ENCODE peak calls at places on chromosomes 2 and 18, in nine cellular contexts. S is NB4, K is sigmoid colon, F is HepG2, C is Peyer's patch, P is K562, Z is ovary, T is H54, Y is transverse colon. O is an unnamed sample.

GRCh38 chr2:11622611-11623010 is 47.4 kb downstream of the NTSR2 start:
- DNase-seq in S (no peak), K (no peak), F (no peak), C (no peak), P (no peak), Z (no peak), T (no peak), Y (no peak), O (no peak)

GRCh38 chr18:58392336-58393000 is 236.4 kb downstream of the ALPK2 start:
- DNase-seq in S (no peak), K (no peak), F (no peak), C (no peak), P (no peak), Z (no peak), T (no peak), Y (no peak), O (no peak)

GRCh38 chr2:232335859-232336215 is 42.7 kb upstream of the ALPP start:
- DNase-seq in S (no peak), K (peak; percentile 38), F (no peak), C (no peak), P (no peak), Z (peak; percentile 5), T (no peak), Y (peak; percentile 4), O (peak; percentile 5)

GRCh38 chr18:8681196-8681595 is 24.2 kb upstream of the MTCL1 start:
- DNase-seq in S (no peak), K (no peak), F (no peak), C (no peak), P (no peak), Z (no peak), T (no peak), Y (no peak), O (peak; percentile 1)

GRCh38 chr2:129806317-129806716 is 173.1 kb upstream of the RAB6C start:
- DNase-seq in S (no peak), K (no peak), F (no peak), C (no peak), P (no peak), Z (no peak), T (no peak), Y (no peak), O (no peak)

GRCh38 chr2:63257473-63257872 is 206.8 kb downstream of the OTX1 start:
- DNase-seq in S (peak; percentile 1), K (no peak), F (no peak), C (no peak), P (no peak), Z (no peak), T (no peak), Y (no peak), O (no peak)

GRCh38 chr2:29130295-29130694 is 15.1 kb downstream of the CLIP4 start:
- DNase-seq in S (peak; percentile 76), K (no peak), F (peak; percentile 35), C (no peak), P (no peak), Z (peak; percentile 15), T (no peak), Y (no peak), O (no peak)

GRCh38 chr18:9038277-9038871 is 64.1 kb upstream of the NDUFV2 start:
- DNase-seq in S (no peak), K (no peak), F (no peak), C (no peak), P (no peak), Z (no peak), T (no peak), Y (no peak), O (no peak)

GRCh38 chr2:223967981-223968380 is 10.7 kb downstream of the MRPL44 start:
- DNase-seq in S (no peak), K (no peak), F (no peak), C (no peak), P (no peak), Z (no peak), T (no peak), Y (no peak), O (no peak)

GRCh38 chr2:122251153-122251552 is 495.7 kb downstream of the TSN start:
- DNase-seq in S (no peak), K (no peak), F (no peak), C (no peak), P (no peak), Z (no peak), T (no peak), Y (no peak), O (no peak)

GRCh38 chr2:86193901-86194567 is 1.2 kb downstream of the IMMT start:
- DNase-seq in S (peak; percentile 37), K (no peak), F (peak; percentile 54), C (no peak), P (no peak), Z (no peak), T (no peak), Y (no peak), O (no peak)

GRCh38 chr18:50111398-50111797 is 83.5 kb downstream of the MYO5B start:
- DNase-seq in S (no peak), K (no peak), F (no peak), C (no peak), P (no peak), Z (no peak), T (no peak), Y (no peak), O (no peak)

GRCh38 chr2:136112949-136113766 is 4.8 kb downstream of the CXCR4 start:
- DNase-seq in S (peak; percentile 96), K (no peak), F (no peak), C (no peak), P (no peak), Z (no peak), T (no peak), Y (no peak), O (peak; percentile 10)

GRCh38 chr2:195498176-195498575 is 158.8 kb upstream of the SLC39A10 start:
- DNase-seq in S (peak; percentile 65), K (no peak), F (peak; percentile 50), C (peak; percentile 80), P (no peak), Z (no peak), T (no peak), Y (peak; percentile 57), O (peak; percentile 45)

GRCh38 chr18:44725300-44726096 is 44.8 kb downstream of the SETBP1 start:
- DNase-seq in S (peak; percentile 44), K (peak; percentile 76), F (no peak), C (peak; percentile 76), P (peak; percentile 59), Z (peak; percentile 53), T (no peak), Y (peak; percentile 56), O (peak; percentile 31)

GRCh38 chr2:131126436-131126835 is 21.3 kb downstream of the PLEKHB2 start:
- DNase-seq in S (no peak), K (no peak), F (no peak), C (no peak), P (no peak), Z (no peak), T (no peak), Y (no peak), O (no peak)

GRCh38 chr2:202871161-202872141 is at the start of gene ICA1L:
- DNase-seq in S (peak; percentile 88), K (peak; percentile 79), F (peak; percentile 32), C (peak; percentile 49), P (peak; percentile 68), Z (peak; percentile 75), T (peak; percentile 72), Y (peak; percentile 56), O (peak; percentile 81)

GRCh38 chr18:79714531-79715240 is 35.1 kb downstream of the CTDP1 start:
- DNase-seq in S (no peak), K (no peak), F (no peak), C (no peak), P (no peak), Z (no peak), T (no peak), Y (no peak), O (no peak)
- TF ChIP-seq POLR2A in S (no peak), K (no peak), F (no peak), C (no peak), P (no peak), Z (no peak), T (no peak), Y (no peak), O (no peak)

DNA sequence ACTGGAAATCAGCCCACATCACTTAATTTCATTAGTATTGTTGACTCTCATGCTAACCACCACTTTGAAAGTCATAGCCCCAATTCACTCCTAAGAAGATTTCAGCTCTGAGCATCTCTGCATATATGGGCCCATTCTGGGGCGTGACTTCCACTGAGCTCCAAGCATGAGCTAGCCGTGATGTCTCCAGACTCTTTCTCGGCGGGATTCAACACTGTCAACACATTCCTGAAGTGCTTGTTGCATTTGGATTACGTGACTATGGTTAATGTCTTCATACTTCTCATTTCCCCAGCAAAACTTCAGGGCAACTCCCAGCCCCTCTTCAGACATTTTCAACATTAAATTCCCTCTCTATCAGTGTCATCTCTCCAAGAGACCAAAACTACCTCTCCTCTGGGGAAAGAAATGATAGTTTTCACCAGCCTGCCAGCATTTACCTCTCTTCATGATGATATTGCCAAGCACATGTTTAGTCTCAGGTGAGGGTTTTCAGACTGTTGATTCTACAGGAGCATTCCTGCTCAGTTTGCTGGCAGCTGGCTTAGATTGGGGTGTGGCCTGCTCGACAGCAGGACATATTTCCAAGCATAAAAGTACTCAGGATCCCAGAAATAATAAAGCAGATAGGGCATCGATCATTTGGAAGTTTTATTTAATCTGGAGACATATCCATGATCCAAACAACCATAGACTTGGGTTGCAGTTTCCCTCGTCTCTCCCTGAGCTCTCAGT is 81.7 kb downstream of the FEZ2 start:
- DNase-seq in S (no peak), K (no peak), F (no peak), C (no peak), P (no peak), Z (no peak), T (no peak), Y (no peak), O (no peak)
- TF ChIP-seq POLR2A in S (no peak), K (no peak), F (no peak), C (no peak), P (no peak), Z (no peak), T (no peak), Y (no peak), O (no peak)

GRCh38 chr2:9252002-9252357 is 45.4 kb downstream of the ASAP2 start:
- DNase-seq in S (no peak), K (no peak), F (no peak), C (no peak), P (no peak), Z (no peak), T (no peak), Y (no peak), O (peak; percentile 46)
- TF ChIP-seq POLR2A in S (no peak), K (no peak), F (no peak), C (no peak), P (no peak), Z (no peak), T (no peak), Y (no peak), O (no peak)

GRCh38 chr2:172811027-172811426 is 75.4 kb downstream of the RAPGEF4 start:
- DNase-seq in S (peak; percentile 8), K (no peak), F (no peak), C (no peak), P (no peak), Z (no peak), T (no peak), Y (no peak), O (peak; percentile 24)

GRCh38 chr2:172807011-172807410 is 71.4 kb downstream of the RAPGEF4 start:
- DNase-seq in S (no peak), K (no peak), F (no peak), C (no peak), P (no peak), Z (no peak), T (no peak), Y (no peak), O (no peak)

GRCh38 chr2:172804423-172804822 is 68.8 kb downstream of the RAPGEF4 start:
- DNase-seq in S (no peak), K (no peak), F (no peak), C (no peak), P (no peak), Z (no peak), T (no peak), Y (no peak), O (peak; percentile 63)

GRCh38 chr2:172806426-172807008 is 70.9 kb downstream of the RAPGEF4 start:
- DNase-seq in S (peak; percentile 68), K (no peak), F (peak; percentile 42), C (no peak), P (peak; percentile 23), Z (no peak), T (peak; percentile 16), Y (no peak), O (no peak)
- TF ChIP-seq POLR2A in S (no peak), K (no peak), F (no peak), C (no peak), P (no peak), Z (no peak), T (no peak), Y (no peak), O (no peak)

O was measured in adrenal gland.